ENCODE peak calls at places on chromosome 11, in nine cellular contexts. One of them, this sample, is unnamed.
A peak's percentile ranks its signal among the peaks of the same experiment; 100 is the strongest.

GRCh38 chr11:35980646-35981402 is 37.0 kb downstream of the LDLRAD3 start:
- DNase-seq in adipocyte: no peak
- DNase-seq in thoracic aorta: no peak
- DNase-seq in tibial nerve: no peak
- DNase-seq in GM12878: no peak
- DNase-seq in psoas muscle: no peak
- DNase-seq in stomach: no peak
- DNase-seq in SJSA1: no peak
- DNase-seq in CD8-positive, alpha-beta T cell: no peak
- DNase-seq in this sample: no peak

GRCh38 chr11:7364660-7365059 is 113.0 kb downstream of the SYT9 start:
- DNase-seq in psoas muscle: no peak
- DNase-seq in thoracic aorta: no peak
- DNase-seq in stomach: no peak
- DNase-seq in SJSA1: no peak
- DNase-seq in adipocyte: no peak
- DNase-seq in tibial nerve: no peak
- DNase-seq in GM12878: no peak
- DNase-seq in CD8-positive, alpha-beta T cell: no peak
- DNase-seq in this sample: no peak

GRCh38 chr11:62725686-62726085 is 1.6 kb downstream of the HNRNPUL2 start:
- DNase-seq in stomach: no peak
- DNase-seq in adipocyte: peak; percentile 28
- DNase-seq in GM12878: no peak
- DNase-seq in SJSA1: peak; percentile 44
- DNase-seq in CD8-positive, alpha-beta T cell: no peak
- DNase-seq in thoracic aorta: no peak
- DNase-seq in psoas muscle: no peak
- DNase-seq in tibial nerve: no peak
- DNase-seq in this sample: no peak

GRCh38 chr11:7967826-7968225 is 2.6 kb upstream of the NLRP10 start:
- DNase-seq in tibial nerve: no peak
- DNase-seq in SJSA1: no peak
- DNase-seq in GM12878: no peak
- DNase-seq in stomach: no peak
- DNase-seq in thoracic aorta: no peak
- DNase-seq in CD8-positive, alpha-beta T cell: no peak
- DNase-seq in adipocyte: peak; percentile 72
- DNase-seq in psoas muscle: no peak
- DNase-seq in this sample: no peak

GRCh38 chr11:2443881-2444300 is 423 bp downstream of the TRPM5 start:
- DNase-seq in adipocyte: no peak
- DNase-seq in stomach: peak; percentile 48
- DNase-seq in tibial nerve: no peak
- DNase-seq in psoas muscle: peak; percentile 35
- DNase-seq in CD8-positive, alpha-beta T cell: no peak
- DNase-seq in SJSA1: no peak
- DNase-seq in thoracic aorta: no peak
- DNase-seq in GM12878: no peak
- DNase-seq in this sample: no peak

GRCh38 chr11:117953029-117953671 is 23.9 kb upstream of the TMPRSS13 start:
- DNase-seq in CD8-positive, alpha-beta T cell: peak; percentile 47
- DNase-seq in tibial nerve: no peak
- DNase-seq in stomach: no peak
- DNase-seq in psoas muscle: no peak
- DNase-seq in SJSA1: no peak
- DNase-seq in GM12878: no peak
- DNase-seq in thoracic aorta: no peak
- DNase-seq in adipocyte: no peak
- DNase-seq in this sample: no peak

GRCh38 chr11:114159320-114159719 is 99.8 kb downstream of the ZBTB16 start:
- DNase-seq in adipocyte: no peak
- DNase-seq in GM12878: no peak
- DNase-seq in psoas muscle: peak; percentile 72
- DNase-seq in stomach: no peak
- DNase-seq in SJSA1: no peak
- DNase-seq in thoracic aorta: no peak
- DNase-seq in tibial nerve: no peak
- DNase-seq in CD8-positive, alpha-beta T cell: no peak
- DNase-seq in this sample: no peak

GRCh38 chr11:45348729-45349128 is 62.6 kb upstream of the SYT13 start:
- DNase-seq in thoracic aorta: no peak
- DNase-seq in GM12878: no peak
- DNase-seq in tibial nerve: no peak
- DNase-seq in psoas muscle: no peak
- DNase-seq in SJSA1: no peak
- DNase-seq in stomach: no peak
- DNase-seq in adipocyte: no peak
- DNase-seq in CD8-positive, alpha-beta T cell: no peak
- DNase-seq in this sample: no peak

DNA sequence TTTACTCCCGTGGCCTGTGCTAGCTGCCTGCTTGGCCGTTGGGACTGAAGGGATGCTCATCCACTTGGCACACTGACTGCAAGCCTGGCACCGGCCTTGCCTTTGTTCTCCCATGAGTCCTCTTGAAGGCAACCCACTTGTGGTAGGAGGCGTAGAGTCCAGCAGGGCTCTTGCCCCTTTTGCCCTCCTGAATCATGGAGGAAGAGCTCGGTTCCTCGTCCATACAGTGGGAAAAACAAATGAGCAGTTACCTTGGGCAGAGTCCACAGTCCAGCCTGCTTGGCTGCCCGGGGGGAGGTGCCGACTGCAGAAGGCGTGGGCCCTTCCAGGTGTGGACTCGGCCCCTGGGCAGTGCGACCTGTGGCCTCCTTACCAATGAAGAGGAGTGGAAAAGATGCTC is 26.5 kb upstream of the B3GAT1 start:
- DNase-seq in thoracic aorta: no peak
- DNase-seq in psoas muscle: no peak
- DNase-seq in tibial nerve: no peak
- DNase-seq in stomach: no peak
- DNase-seq in GM12878: no peak
- DNase-seq in SJSA1: no peak
- DNase-seq in CD8-positive, alpha-beta T cell: no peak
- DNase-seq in adipocyte: no peak
- DNase-seq in this sample: no peak
- H3K9me3 ChIP-seq in thoracic aorta: no peaks in the 10 kb centered on the region
- H3K9me3 ChIP-seq in psoas muscle: no peaks in the 10 kb centered on the region
- H3K9me3 ChIP-seq in tibial nerve: no peaks in the 10 kb centered on the region
- H3K9me3 ChIP-seq in stomach: no peaks in the 10 kb centered on the region
- H3K9me3 ChIP-seq in GM12878: no peaks in the 10 kb centered on the region
- H3K9me3 ChIP-seq in SJSA1: no peaks in the 10 kb centered on the region
- H3K9me3 ChIP-seq in CD8-positive, alpha-beta T cell: no peaks in the 10 kb centered on the region
- H3K9me3 ChIP-seq in adipocyte: no peaks in the 10 kb centered on the region
- H3K9me3 ChIP-seq in this sample: no peaks in the 10 kb centered on the region

GRCh38 chr11:55054723-55055122 is 207.2 kb upstream of the TRIM48 start:
- DNase-seq in stomach: no peak
- DNase-seq in SJSA1: no peak
- DNase-seq in psoas muscle: no peak
- DNase-seq in adipocyte: no peak
- DNase-seq in thoracic aorta: no peak
- DNase-seq in CD8-positive, alpha-beta T cell: no peak
- DNase-seq in tibial nerve: no peak
- DNase-seq in GM12878: no peak
- DNase-seq in this sample: no peak
- H3K9me3 ChIP-seq in stomach: peaks cover 99% of the 10 kb centered on the region
- H3K9me3 ChIP-seq in SJSA1: peaks cover 12% of the 10 kb centered on the region
- H3K9me3 ChIP-seq in psoas muscle: peaks cover 49% of the 10 kb centered on the region
- H3K9me3 ChIP-seq in adipocyte: peaks cover 84% of the 10 kb centered on the region
- H3K9me3 ChIP-seq in thoracic aorta: peaks cover 41% of the 10 kb centered on the region
- H3K9me3 ChIP-seq in CD8-positive, alpha-beta T cell: peaks cover 5% of the 10 kb centered on the region
- H3K9me3 ChIP-seq in tibial nerve: peaks cover 7% of the 10 kb centered on the region
- H3K9me3 ChIP-seq in GM12878: no peaks in the 10 kb centered on the region
- H3K9me3 ChIP-seq in this sample: peaks cover 5% of the 10 kb centered on the region

GRCh38 chr11:130508913-130509312 is 60.5 kb downstream of the ADAMTS15 start:
- DNase-seq in GM12878: no peak
- DNase-seq in SJSA1: no peak
- DNase-seq in stomach: no peak
- DNase-seq in tibial nerve: no peak
- DNase-seq in thoracic aorta: no peak
- DNase-seq in adipocyte: no peak
- DNase-seq in CD8-positive, alpha-beta T cell: no peak
- DNase-seq in psoas muscle: no peak
- DNase-seq in this sample: no peak
- H3K9me3 ChIP-seq in GM12878: peaks cover 1% of the 10 kb centered on the region
- H3K9me3 ChIP-seq in SJSA1: no peaks in the 10 kb centered on the region
- H3K9me3 ChIP-seq in stomach: peaks cover 10% of the 10 kb centered on the region
- H3K9me3 ChIP-seq in tibial nerve: no peaks in the 10 kb centered on the region
- H3K9me3 ChIP-seq in thoracic aorta: no peaks in the 10 kb centered on the region
- H3K9me3 ChIP-seq in adipocyte: peaks cover 11% of the 10 kb centered on the region
- H3K9me3 ChIP-seq in CD8-positive, alpha-beta T cell: no peaks in the 10 kb centered on the region
- H3K9me3 ChIP-seq in psoas muscle: peaks cover 5% of the 10 kb centered on the region
- H3K9me3 ChIP-seq in this sample: no peaks in the 10 kb centered on the region

GRCh38 chr11:74860743-74861142 is 88.1 kb downstream of the XRRA1 start:
- DNase-seq in SJSA1: no peak
- DNase-seq in psoas muscle: no peak
- DNase-seq in GM12878: no peak
- DNase-seq in thoracic aorta: no peak
- DNase-seq in tibial nerve: no peak
- DNase-seq in adipocyte: no peak
- DNase-seq in stomach: no peak
- DNase-seq in CD8-positive, alpha-beta T cell: no peak
- DNase-seq in this sample: no peak

GRCh38 chr11:74863410-74863809 is 85.5 kb downstream of the XRRA1 start:
- DNase-seq in CD8-positive, alpha-beta T cell: no peak
- DNase-seq in GM12878: no peak
- DNase-seq in tibial nerve: no peak
- DNase-seq in thoracic aorta: no peak
- DNase-seq in SJSA1: no peak
- DNase-seq in stomach: no peak
- DNase-seq in psoas muscle: no peak
- DNase-seq in adipocyte: no peak
- DNase-seq in this sample: no peak

GRCh38 chr11:74870485-74870884 is 78.4 kb downstream of the XRRA1 start:
- DNase-seq in tibial nerve: no peak
- DNase-seq in stomach: no peak
- DNase-seq in SJSA1: no peak
- DNase-seq in GM12878: no peak
- DNase-seq in adipocyte: peak; percentile 15
- DNase-seq in thoracic aorta: no peak
- DNase-seq in psoas muscle: no peak
- DNase-seq in CD8-positive, alpha-beta T cell: no peak
- DNase-seq in this sample: no peak

GRCh38 chr11:74871037-74871436 is 77.9 kb downstream of the XRRA1 start:
- DNase-seq in GM12878: no peak
- DNase-seq in SJSA1: no peak
- DNase-seq in tibial nerve: no peak
- DNase-seq in psoas muscle: no peak
- DNase-seq in thoracic aorta: no peak
- DNase-seq in adipocyte: no peak
- DNase-seq in stomach: no peak
- DNase-seq in CD8-positive, alpha-beta T cell: no peak
- DNase-seq in this sample: no peak

GRCh38 chr11:74866557-74866956 is 82.3 kb downstream of the XRRA1 start:
- DNase-seq in GM12878: no peak
- DNase-seq in psoas muscle: no peak
- DNase-seq in CD8-positive, alpha-beta T cell: no peak
- DNase-seq in thoracic aorta: no peak
- DNase-seq in stomach: no peak
- DNase-seq in SJSA1: no peak
- DNase-seq in adipocyte: no peak
- DNase-seq in tibial nerve: no peak
- DNase-seq in this sample: no peak
- H3K9me3 ChIP-seq in GM12878: peaks cover 37% of the 10 kb centered on the region
- H3K9me3 ChIP-seq in psoas muscle: peaks cover 61% of the 10 kb centered on the region
- H3K9me3 ChIP-seq in CD8-positive, alpha-beta T cell: peaks cover 24% of the 10 kb centered on the region
- H3K9me3 ChIP-seq in thoracic aorta: peaks cover 66% of the 10 kb centered on the region
- H3K9me3 ChIP-seq in stomach: peaks cover 82% of the 10 kb centered on the region
- H3K9me3 ChIP-seq in SJSA1: peaks cover 5% of the 10 kb centered on the region
- H3K9me3 ChIP-seq in adipocyte: peaks cover 66% of the 10 kb centered on the region
- H3K9me3 ChIP-seq in tibial nerve: peaks cover 27% of the 10 kb centered on the region
- H3K9me3 ChIP-seq in this sample: peaks cover 38% of the 10 kb centered on the region

GRCh38 chr11:50037282-50037681 is 4.6 kb downstream of the OR4C45 start:
- DNase-seq in stomach: no peak
- DNase-seq in tibial nerve: no peak
- DNase-seq in GM12878: no peak
- DNase-seq in psoas muscle: no peak
- DNase-seq in adipocyte: no peak
- DNase-seq in CD8-positive, alpha-beta T cell: no peak
- DNase-seq in thoracic aorta: no peak
- DNase-seq in SJSA1: no peak
- DNase-seq in this sample: no peak
- H3K9me3 ChIP-seq in stomach: peaks cover 16% of the 10 kb centered on the region
- H3K9me3 ChIP-seq in tibial nerve: no peaks in the 10 kb centered on the region
- H3K9me3 ChIP-seq in GM12878: no peaks in the 10 kb centered on the region
- H3K9me3 ChIP-seq in psoas muscle: no peaks in the 10 kb centered on the region
- H3K9me3 ChIP-seq in adipocyte: no peaks in the 10 kb centered on the region
- H3K9me3 ChIP-seq in CD8-positive, alpha-beta T cell: no peaks in the 10 kb centered on the region
- H3K9me3 ChIP-seq in thoracic aorta: no peaks in the 10 kb centered on the region
- H3K9me3 ChIP-seq in SJSA1: no peaks in the 10 kb centered on the region
- H3K9me3 ChIP-seq in this sample: no peaks in the 10 kb centered on the region

GRCh38 chr11:58786693-58787092 is 55.0 kb upstream of the GLYAT start:
- DNase-seq in psoas muscle: no peak
- DNase-seq in GM12878: no peak
- DNase-seq in CD8-positive, alpha-beta T cell: no peak
- DNase-seq in stomach: no peak
- DNase-seq in tibial nerve: no peak
- DNase-seq in adipocyte: no peak
- DNase-seq in thoracic aorta: no peak
- DNase-seq in SJSA1: no peak
- DNase-seq in this sample: no peak

GRCh38 chr11:58787903-58788302 is 56.2 kb upstream of the GLYAT start:
- DNase-seq in psoas muscle: no peak
- DNase-seq in CD8-positive, alpha-beta T cell: no peak
- DNase-seq in GM12878: no peak
- DNase-seq in adipocyte: peak; percentile 3
- DNase-seq in tibial nerve: no peak
- DNase-seq in thoracic aorta: no peak
- DNase-seq in SJSA1: peak; percentile 4
- DNase-seq in stomach: no peak
- DNase-seq in this sample: no peak

GRCh38 chr11:58788355-58789023 is 56.0 kb downstream of the GLYATL2 start:
- DNase-seq in SJSA1: peak; percentile 29
- DNase-seq in thoracic aorta: no peak
- DNase-seq in tibial nerve: no peak
- DNase-seq in psoas muscle: no peak
- DNase-seq in adipocyte: peak; percentile 78
- DNase-seq in GM12878: peak; percentile 7
- DNase-seq in CD8-positive, alpha-beta T cell: peak; percentile 13
- DNase-seq in stomach: peak; percentile 66
- DNase-seq in this sample: no peak

GRCh38 chr11:58782066-58782465 is 50.3 kb upstream of the GLYAT start:
- DNase-seq in thoracic aorta: no peak
- DNase-seq in CD8-positive, alpha-beta T cell: no peak
- DNase-seq in adipocyte: no peak
- DNase-seq in tibial nerve: no peak
- DNase-seq in GM12878: no peak
- DNase-seq in SJSA1: no peak
- DNase-seq in psoas muscle: no peak
- DNase-seq in stomach: no peak
- DNase-seq in this sample: no peak

GRCh38 chr11:58784995-58785394 is 53.3 kb upstream of the GLYAT start:
- DNase-seq in tibial nerve: no peak
- DNase-seq in SJSA1: no peak
- DNase-seq in psoas muscle: no peak
- DNase-seq in stomach: no peak
- DNase-seq in adipocyte: no peak
- DNase-seq in GM12878: no peak
- DNase-seq in CD8-positive, alpha-beta T cell: no peak
- DNase-seq in thoracic aorta: no peak
- DNase-seq in this sample: no peak
- H3K9me3 ChIP-seq in tibial nerve: no peaks in the 10 kb centered on the region
- H3K9me3 ChIP-seq in SJSA1: no peaks in the 10 kb centered on the region
- H3K9me3 ChIP-seq in psoas muscle: no peaks in the 10 kb centered on the region
- H3K9me3 ChIP-seq in stomach: no peaks in the 10 kb centered on the region
- H3K9me3 ChIP-seq in adipocyte: peaks cover 4% of the 10 kb centered on the region
- H3K9me3 ChIP-seq in GM12878: no peaks in the 10 kb centered on the region
- H3K9me3 ChIP-seq in CD8-positive, alpha-beta T cell: no peaks in the 10 kb centered on the region
- H3K9me3 ChIP-seq in thoracic aorta: no peaks in the 10 kb centered on the region
- H3K9me3 ChIP-seq in this sample: no peaks in the 10 kb centered on the region

This sample was measured in effector memory CD4-positive, alpha-beta T cell.